ENCODE peak calls at places on chromosomes 6 and 20, in seven cellular contexts. V, I, K, R, A, C and B are unnamed samples. For H3K27me3, the result is how much of the 10 kb centered on the place peaks cover.

GRCh38 chr20:8780926-8781325 is 288.0 kb upstream of the PLCB4 start:
- DNase-seq in R (no peak), V (no peak), C (no peak), K (no peak), I (no peak), A (no peak), B (no peak)

GRCh38 chr20:10553326-10553984 is 118.3 kb downstream of the SLX4IP start:
- DNase-seq in R (no peak), C (peak), K (no peak), I (peak), A (peak), V (peak), B (peak)

GRCh38 chr6:105179244-105180065 is at the start of gene POPDC3:
- DNase-seq in A (peak), C (no peak), R (peak), I (peak), V (no peak), K (no peak), B (peak)

GRCh38 chr20:32762754-32763201 is 593 bp downstream of the DNMT3B start:
- DNase-seq in K (no peak), I (peak), C (no peak), R (peak), V (no peak), A (no peak), B (peak)

GRCh38 chr20:34720266-34720665 is 16.1 kb downstream of the TP53INP2 start:
- DNase-seq in K (no peak), V (no peak), A (no peak), R (no peak), I (no peak), C (no peak), B (no peak)

GRCh38 chr6:20366082-20366834 is 35.4 kb upstream of the E2F3 start:
- DNase-seq in A (no peak), C (no peak), I (no peak), K (no peak), R (no peak), V (peak), B (no peak)

GRCh38 chr6:114419175-114419574 is 76.4 kb upstream of the HS3ST5 start:
- DNase-seq in K (no peak), V (no peak), C (no peak), A (no peak), R (no peak), I (no peak), B (no peak)

GRCh38 chr6:53603381-53604121 is 58.6 kb upstream of the GCLC start:
- DNase-seq in C (peak), A (no peak), R (no peak), I (no peak), K (no peak), V (no peak), B (no peak)

GRCh38 chr20:8853805-8854338 is 215.0 kb upstream of the PLCB4 start:
- DNase-seq in K (no peak), R (no peak), C (peak), A (peak), I (peak), V (no peak), B (peak)

GRCh38 chr20:35145141-35145564 is 2.0 kb downstream of the EDEM2 start:
- DNase-seq in K (no peak), I (peak), A (peak), C (peak), R (no peak), V (no peak), B (peak)

GRCh38 chr6:30685977-30686907 is at the start of gene PPP1R18:
- DNase-seq in A (peak), K (peak), C (peak), V (peak), I (peak), R (peak), B (peak)

GRCh38 chr6:163620670-163621330 is 206.3 kb downstream of the QKI start:
- DNase-seq in V (no peak), R (no peak), I (no peak), A (no peak), C (no peak), K (no peak), B (no peak)

GRCh38 chr20:24102749-24103148 is 114.2 kb upstream of the GGTLC1 start:
- DNase-seq in R (no peak), I (no peak), A (no peak), V (no peak), K (no peak), C (no peak), B (no peak)

GRCh38 chr6:158081657-158081935 is 86.5 kb downstream of the SERAC1 start:
- DNase-seq in R (no peak), V (peak), A (no peak), K (peak), I (no peak), C (no peak), B (no peak)

GRCh38 chr6:11785953-11786579 is 7.5 kb upstream of the ADTRP start:
- DNase-seq in V (peak), I (no peak), K (no peak), R (no peak), C (no peak), A (no peak), B (no peak)

GRCh38 chr20:33914871-33915270 is 78.8 kb upstream of the RALY start:
- DNase-seq in V (no peak), R (no peak), I (no peak), K (no peak), C (no peak), A (no peak), B (peak)

GRCh38 chr6:17491416-17492142 is 98.2 kb downstream of the CAP2 start:
- DNase-seq in I (no peak), V (no peak), R (no peak), C (no peak), A (no peak), K (no peak), B (no peak)

GRCh38 chr6:169489642-169490408 is 212.0 kb downstream of the WDR27 start:
- DNase-seq in C (no peak), V (no peak), R (no peak), A (no peak), K (no peak), I (peak), B (peak)

GRCh38 chr20:36777576-36777975 is 4.0 kb upstream of the DSN1 start:
- DNase-seq in I (no peak), K (no peak), R (no peak), A (no peak), C (no peak), V (no peak), B (peak)

GRCh38 chr6:17224056-17224455 is 57.1 kb upstream of the RBM24 start:
- DNase-seq in C (no peak), R (no peak), A (no peak), V (no peak), I (no peak), K (no peak), B (no peak)

GRCh38 chr6:56685994-56686393 is 43.3 kb upstream of the DST start:
- DNase-seq in K (no peak), A (no peak), V (no peak), I (no peak), R (no peak), C (no peak), B (no peak)

GRCh38 chr6:37131104-37131959 is 38.6 kb upstream of the PIM1 start:
- DNase-seq in I (peak), K (no peak), V (no peak), A (no peak), C (peak), R (no peak), B (peak)
- H3K4me3 ChIP-seq in I (no peak), K (no peak), V (no peak), A (peak), C (no peak), R (no peak), B (no peak)

DNA sequence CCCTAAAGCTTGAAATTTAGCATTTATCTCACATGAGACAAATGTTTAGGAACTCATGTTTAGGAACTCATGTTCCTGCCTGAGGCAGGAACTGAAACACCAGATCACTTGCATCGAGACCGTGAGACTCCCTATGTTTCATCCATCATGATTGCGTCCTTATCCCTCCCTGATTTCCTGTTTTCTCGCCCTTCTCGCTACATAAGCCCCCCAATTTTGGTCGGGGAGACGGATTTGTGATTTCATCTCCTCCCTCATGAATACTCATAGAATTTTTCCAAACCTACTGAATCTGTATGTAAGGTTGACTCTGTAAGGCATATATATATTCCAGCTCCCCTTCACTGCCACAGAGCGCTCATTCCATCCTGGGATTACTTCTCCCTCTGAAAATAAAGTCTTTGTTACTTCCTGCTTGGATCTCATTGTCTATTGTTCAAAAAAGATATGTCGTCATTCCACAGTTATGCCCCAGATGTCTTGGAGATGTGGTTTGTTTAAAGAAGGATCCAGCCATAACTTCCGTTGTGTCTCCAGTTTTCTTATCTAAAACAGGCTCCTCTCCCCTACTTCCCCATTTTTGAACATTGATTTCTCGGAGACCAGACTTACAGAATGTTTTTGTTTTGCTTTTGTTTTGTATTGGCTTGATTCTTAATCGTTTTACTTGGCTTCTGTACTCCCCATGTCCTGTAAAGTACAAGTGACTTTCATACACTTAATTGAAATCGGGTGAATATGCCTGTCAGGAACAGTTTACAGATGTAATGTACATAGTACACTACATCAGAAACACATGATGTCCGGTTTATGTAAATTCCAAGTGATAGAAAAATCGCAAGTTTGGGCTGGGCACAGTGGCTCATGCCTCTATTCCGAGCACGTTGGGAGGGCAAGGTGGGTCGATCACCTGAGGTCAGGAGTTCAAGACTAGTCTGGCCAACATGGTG is 118.7 kb downstream of the HFE start:
- DNase-seq in I (no peak), V (no peak), R (no peak), C (no peak), A (peak), K (peak), B (no peak)
- H3K27me3 ChIP-seq in I (under half), V (under half), R (under half), C (under half), A (under half), K (under half), B (under half)

GRCh38 chr20:2948968-2949367 is 75.7 kb downstream of the PTPRA start:
- DNase-seq in A (no peak), K (no peak), V (no peak), C (no peak), I (no peak), R (no peak), B (no peak)

GRCh38 chr20:2942439-2942838 is 69.2 kb downstream of the PTPRA start:
- DNase-seq in V (no peak), A (no peak), R (no peak), I (no peak), K (no peak), C (no peak), B (no peak)

GRCh38 chr20:2946988-2947961 is 74.0 kb downstream of the PTPRA start:
- DNase-seq in I (peak), K (peak), A (no peak), V (no peak), R (no peak), C (peak), B (no peak)
- H3K4me3 ChIP-seq in I (peak), K (no peak), A (no peak), V (no peak), R (no peak), C (no peak), B (no peak)

GRCh38 chr20:4837760-4838159 is 116.1 kb downstream of the PRND start:
- DNase-seq in K (no peak), V (no peak), I (no peak), R (no peak), A (no peak), C (no peak), B (no peak)

GRCh38 chr20:4836935-4837334 is 115.2 kb downstream of the PRND start:
- DNase-seq in V (no peak), C (no peak), I (no peak), A (no peak), K (no peak), R (no peak), B (no peak)

GRCh38 chr20:4844325-4844724 is 122.6 kb downstream of the PRND start:
- DNase-seq in C (no peak), A (no peak), K (no peak), I (no peak), R (no peak), V (no peak), B (no peak)

GRCh38 chr20:4844766-4845465 is 123.2 kb downstream of the PRND start:
- DNase-seq in C (no peak), I (no peak), V (no peak), K (no peak), R (no peak), A (no peak), B (no peak)

DNA sequence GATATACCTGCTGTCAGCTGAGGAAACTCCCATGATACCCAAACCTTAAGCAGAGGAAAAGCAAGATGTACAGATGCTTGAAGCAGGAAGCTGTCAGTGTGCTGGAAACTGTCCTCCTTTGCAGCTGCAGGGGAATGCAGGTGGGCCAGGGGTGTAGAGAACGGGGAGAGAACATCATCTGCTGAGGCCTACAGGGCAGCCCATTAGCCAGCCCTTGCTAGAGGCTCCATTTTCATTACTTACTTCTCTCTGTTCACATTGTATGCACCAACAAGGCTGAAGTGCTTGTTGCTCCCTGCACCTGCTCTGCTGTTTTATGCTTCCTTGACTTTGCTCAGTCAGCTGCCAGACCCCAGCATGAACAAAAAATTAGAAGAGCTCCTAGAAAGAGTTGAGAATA is 119.1 kb downstream of the PRND start:
- DNase-seq in R (no peak), V (no peak), I (no peak), K (no peak), C (no peak), A (no peak), B (no peak)
- H3K27me3 ChIP-seq in R (under half), V (under half), I (under half), K (under half), C (under half), A (under half), B (under half)

DNA sequence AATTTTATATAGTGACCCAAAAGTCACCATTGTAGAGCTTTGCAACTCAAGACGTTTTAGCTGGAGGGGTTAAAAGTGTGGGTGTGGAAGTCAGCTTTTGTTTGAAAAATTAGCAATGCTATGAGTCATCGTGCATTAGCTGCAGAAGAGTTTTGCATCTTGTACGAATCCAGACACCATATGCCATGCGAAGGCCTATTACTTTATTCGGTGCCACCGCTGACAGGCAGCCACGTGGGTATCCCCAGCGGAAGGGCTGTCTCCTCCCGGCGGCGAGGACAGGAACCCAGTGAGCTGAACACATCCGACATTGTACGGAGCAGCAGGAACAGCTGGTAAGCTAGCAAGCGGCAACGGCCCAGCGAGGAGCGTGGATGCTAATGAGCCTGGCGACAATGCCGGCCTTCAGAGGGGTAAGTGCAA is 84.4 kb downstream of the INSM1 start:
- DNase-seq in K (no peak), I (peak), R (no peak), V (peak), C (no peak), A (peak), B (peak)
- H3K4me3 ChIP-seq in K (no peak), I (no peak), R (no peak), V (no peak), C (no peak), A (peak), B (peak)

DNA sequence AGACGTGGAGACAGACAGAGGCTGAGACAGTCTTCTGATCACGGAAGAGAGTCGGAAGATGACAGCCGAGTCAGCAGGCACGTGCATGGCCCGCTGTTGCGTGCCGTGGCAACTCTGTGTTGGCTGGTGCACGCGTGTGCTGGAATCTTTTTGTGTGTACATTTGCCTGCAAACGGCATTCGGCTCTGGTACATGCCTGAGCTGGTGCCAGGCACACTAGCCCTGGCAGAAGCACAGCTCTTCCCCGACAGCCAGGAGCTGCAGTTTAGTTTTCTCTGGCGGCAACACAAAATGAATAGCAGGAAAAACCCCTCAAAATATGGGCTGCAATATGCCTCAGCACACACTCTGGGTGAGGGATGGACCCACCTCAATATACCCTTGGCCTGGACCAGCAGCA is 769 bp upstream of the PDYN start:
- DNase-seq in A (no peak), I (no peak), C (no peak), R (no peak), K (no peak), V (no peak), B (no peak)
- H3K27me3 ChIP-seq in A (under half), I (under half), C (under half), R (under half), K (under half), V (under half), B (under half)